ENCODE peak calls at places on chromosomes 12 and 14, in seven cellular contexts. One of them, this sample, is unnamed.

GRCh38 chr12:2652401-2653081 is 142.2 kb upstream of the FKBP4 start:
- DNase-seq in nephron progenitor cell: no peak
- DNase-seq in choroid plexus epithelial cell: no peak
- DNase-seq in activated T-cell treated with anti-CD3 and anti-CD28 coated beads for 48 hours: no peak
- DNase-seq in GM10248: no peak
- DNase-seq in type B pancreatic cell: no peak
- DNase-seq in DMS153: no peak
- DNase-seq in this sample: no peak

GRCh38 chr14:94689218-94689984 is 77.2 kb downstream of the SERPINA3 start:
- DNase-seq in nephron progenitor cell: peak; percentile 89
- DNase-seq in choroid plexus epithelial cell: peak; percentile 61
- DNase-seq in activated T-cell treated with anti-CD3 and anti-CD28 coated beads for 48 hours: peak; percentile 64
- DNase-seq in GM10248: peak; percentile 82
- DNase-seq in type B pancreatic cell: peak; percentile 88
- DNase-seq in DMS153: peak; percentile 7
- DNase-seq in this sample: peak; percentile 27

GRCh38 chr12:87368259-87368658 is 660.9 kb downstream of the C12orf50 start:
- DNase-seq in nephron progenitor cell: no peak
- DNase-seq in choroid plexus epithelial cell: no peak
- DNase-seq in activated T-cell treated with anti-CD3 and anti-CD28 coated beads for 48 hours: no peak
- DNase-seq in GM10248: no peak
- DNase-seq in type B pancreatic cell: no peak
- DNase-seq in DMS153: peak; percentile 52
- DNase-seq in this sample: no peak

GRCh38 chr12:42085596-42085995 is 59.1 kb downstream of the GXYLT1 start:
- DNase-seq in nephron progenitor cell: no peak
- DNase-seq in choroid plexus epithelial cell: no peak
- DNase-seq in activated T-cell treated with anti-CD3 and anti-CD28 coated beads for 48 hours: no peak
- DNase-seq in GM10248: no peak
- DNase-seq in type B pancreatic cell: no peak
- DNase-seq in DMS153: no peak
- DNase-seq in this sample: no peak

GRCh38 chr14:75175677-75176141 is 703 bp downstream of the TMED10 start:
- DNase-seq in nephron progenitor cell: no peak
- DNase-seq in choroid plexus epithelial cell: no peak
- DNase-seq in activated T-cell treated with anti-CD3 and anti-CD28 coated beads for 48 hours: no peak
- DNase-seq in GM10248: no peak
- DNase-seq in type B pancreatic cell: no peak
- DNase-seq in DMS153: no peak
- DNase-seq in this sample: no peak

GRCh38 chr12:96497800-96498199 is 8.4 kb downstream of the CFAP54 start:
- DNase-seq in nephron progenitor cell: no peak
- DNase-seq in choroid plexus epithelial cell: peak; percentile 64
- DNase-seq in activated T-cell treated with anti-CD3 and anti-CD28 coated beads for 48 hours: no peak
- DNase-seq in GM10248: no peak
- DNase-seq in type B pancreatic cell: no peak
- DNase-seq in DMS153: no peak
- DNase-seq in this sample: no peak

GRCh38 chr12:60271816-60272215 is 676.0 kb downstream of the SLC16A7 start:
- DNase-seq in nephron progenitor cell: no peak
- DNase-seq in choroid plexus epithelial cell: no peak
- DNase-seq in activated T-cell treated with anti-CD3 and anti-CD28 coated beads for 48 hours: no peak
- DNase-seq in GM10248: no peak
- DNase-seq in type B pancreatic cell: no peak
- DNase-seq in DMS153: no peak
- DNase-seq in this sample: no peak

GRCh38 chr12:18153826-18154225 is 63.8 kb upstream of the RERGL start:
- DNase-seq in nephron progenitor cell: no peak
- DNase-seq in choroid plexus epithelial cell: no peak
- DNase-seq in activated T-cell treated with anti-CD3 and anti-CD28 coated beads for 48 hours: no peak
- DNase-seq in GM10248: no peak
- DNase-seq in type B pancreatic cell: no peak
- DNase-seq in DMS153: no peak
- DNase-seq in this sample: no peak

GRCh38 chr14:30907659-30908057 is 33.3 kb downstream of the COCH start:
- DNase-seq in nephron progenitor cell: no peak
- DNase-seq in choroid plexus epithelial cell: no peak
- DNase-seq in activated T-cell treated with anti-CD3 and anti-CD28 coated beads for 48 hours: no peak
- DNase-seq in GM10248: no peak
- DNase-seq in type B pancreatic cell: no peak
- DNase-seq in DMS153: no peak
- DNase-seq in this sample: no peak

GRCh38 chr14:100825691-100826331 is at the start of gene MEG3:
- DNase-seq in nephron progenitor cell: no peak
- DNase-seq in choroid plexus epithelial cell: peak; percentile 91
- DNase-seq in activated T-cell treated with anti-CD3 and anti-CD28 coated beads for 48 hours: no peak
- DNase-seq in GM10248: no peak
- DNase-seq in type B pancreatic cell: no peak
- DNase-seq in DMS153: no peak
- DNase-seq in this sample: no peak

GRCh38 chr12:89098390-89099102 is 253.8 kb downstream of the DUSP6 start:
- DNase-seq in nephron progenitor cell: peak; percentile 23
- DNase-seq in choroid plexus epithelial cell: no peak
- DNase-seq in activated T-cell treated with anti-CD3 and anti-CD28 coated beads for 48 hours: no peak
- DNase-seq in GM10248: no peak
- DNase-seq in type B pancreatic cell: no peak
- DNase-seq in DMS153: peak; percentile 85
- DNase-seq in this sample: no peak

GRCh38 chr14:25411933-25412757 is 362.2 kb upstream of the STXBP6 start:
- DNase-seq in nephron progenitor cell: peak; percentile 30
- DNase-seq in choroid plexus epithelial cell: peak; percentile 22
- DNase-seq in activated T-cell treated with anti-CD3 and anti-CD28 coated beads for 48 hours: no peak
- DNase-seq in GM10248: no peak
- DNase-seq in type B pancreatic cell: no peak
- DNase-seq in DMS153: peak; percentile 17
- DNase-seq in this sample: no peak